ENCODE peak calls at places on chromosome 19, in four cellular contexts. One of them, this sample, is unnamed.

GRCh38 chr19:41694831-41695635 is 7.0 kb upstream of the CEACAM7 start:
- DNase-seq in ELR: no peak
- DNase-seq in osteocyte: peak
- DNase-seq in cortex of kidney: no peak
- DNase-seq in this sample: no peak

GRCh38 chr19:18879579-18880373 is 16.2 kb downstream of the CERS1 start:
- DNase-seq in ELR: peak
- DNase-seq in osteocyte: no peak
- DNase-seq in cortex of kidney: no peak
- DNase-seq in this sample: no peak

GRCh38 chr19:37995346-37995745 is 88.3 kb downstream of the SIPA1L3 start:
- DNase-seq in ELR: no peak
- DNase-seq in osteocyte: no peak
- DNase-seq in cortex of kidney: no peak
- DNase-seq in this sample: no peak

GRCh38 chr19:40803857-40804782 is 5.1 kb downstream of the EGLN2 start:
- DNase-seq in ELR: no peak
- DNase-seq in osteocyte: no peak
- DNase-seq in cortex of kidney: no peak
- DNase-seq in this sample: peak

GRCh38 chr19:16370671-16371391 is 46.2 kb downstream of the KLF2 start:
- DNase-seq in ELR: no peak
- DNase-seq in osteocyte: no peak
- DNase-seq in cortex of kidney: no peak
- DNase-seq in this sample: no peak

GRCh38 chr19:14006766-14007562 is 844 bp upstream of the RFX1 start:
- DNase-seq in ELR: no peak
- DNase-seq in osteocyte: peak
- DNase-seq in cortex of kidney: no peak
- DNase-seq in this sample: peak

GRCh38 chr19:2032296-2032941 is 16.9 kb upstream of the BTBD2 start:
- DNase-seq in ELR: peak
- DNase-seq in osteocyte: peak
- DNase-seq in cortex of kidney: no peak
- DNase-seq in this sample: no peak

GRCh38 chr19:12965017-12965811 is 4.2 kb upstream of the DAND5 start:
- DNase-seq in ELR: peak
- DNase-seq in osteocyte: peak
- DNase-seq in cortex of kidney: no peak
- DNase-seq in this sample: peak

GRCh38 chr19:16285769-16286564 is 38.7 kb upstream of the KLF2 start:
- DNase-seq in ELR: no peak
- DNase-seq in osteocyte: no peak
- DNase-seq in cortex of kidney: no peak
- DNase-seq in this sample: no peak

GRCh38 chr19:50949792-50950320 is 3.0 kb downstream of the KLK5 start:
- DNase-seq in ELR: no peak
- DNase-seq in osteocyte: no peak
- DNase-seq in cortex of kidney: no peak
- DNase-seq in this sample: no peak

GRCh38 chr19:403221-404036 is 5.5 kb downstream of the C2CD4C start:
- DNase-seq in ELR: no peak
- DNase-seq in osteocyte: no peak
- DNase-seq in cortex of kidney: no peak
- DNase-seq in this sample: no peak

GRCh38 chr19:33953592-33953991 is 156.9 kb downstream of the KCTD15 start:
- DNase-seq in ELR: no peak
- DNase-seq in osteocyte: no peak
- DNase-seq in cortex of kidney: no peak
- DNase-seq in this sample: no peak

GRCh38 chr19:46186717-46187101 is 38.7 kb downstream of the IGFL2 start:
- DNase-seq in ELR: no peak
- DNase-seq in osteocyte: no peak
- DNase-seq in cortex of kidney: no peak
- DNase-seq in this sample: no peak

GRCh38 chr19:911197-912033 is 1.6 kb downstream of the R3HDM4 start:
- DNase-seq in ELR: no peak
- DNase-seq in osteocyte: no peak
- DNase-seq in cortex of kidney: no peak
- DNase-seq in this sample: no peak